ENCODE peak calls at places on chromosomes 2 and 18, in four cellular contexts. One of them, this sample, is unnamed.

GRCh38 chr2:57981369-57981768 is 65.2 kb upstream of the VRK2 start:
- DNase-seq in bronchial epithelial cell: peak; percentile 52
- DNase-seq in activated T-cell treated with anti-CD3 and anti-CD28 coated beads for 1 hour: no peak
- DNase-seq in stimulated activated CD8-positive, alpha-beta memory T cell treated with anti-CD3 and anti-CD28 coated beads, Interleukin-7, amount 100 ng/mL, for 24 hours: no peak
- DNase-seq in this sample: no peak

GRCh38 chr2:26652361-26653041 is 11.3 kb upstream of the CIB4 start:
- DNase-seq in activated T-cell treated with anti-CD3 and anti-CD28 coated beads for 1 hour: no peak
- DNase-seq in bronchial epithelial cell: no peak
- DNase-seq in stimulated activated CD8-positive, alpha-beta memory T cell treated with anti-CD3 and anti-CD28 coated beads, Interleukin-7, amount 100 ng/mL, for 24 hours: no peak
- DNase-seq in this sample: no peak

GRCh38 chr2:55268288-55268906 is 634 bp downstream of the MTIF2 start:
- DNase-seq in bronchial epithelial cell: peak; percentile 15
- DNase-seq in stimulated activated CD8-positive, alpha-beta memory T cell treated with anti-CD3 and anti-CD28 coated beads, Interleukin-7, amount 100 ng/mL, for 24 hours: no peak
- DNase-seq in activated T-cell treated with anti-CD3 and anti-CD28 coated beads for 1 hour: no peak
- DNase-seq in this sample: no peak

GRCh38 chr2:232534940-232535735 is 4.4 kb upstream of the CHRNG start:
- DNase-seq in bronchial epithelial cell: no peak
- DNase-seq in stimulated activated CD8-positive, alpha-beta memory T cell treated with anti-CD3 and anti-CD28 coated beads, Interleukin-7, amount 100 ng/mL, for 24 hours: no peak
- DNase-seq in activated T-cell treated with anti-CD3 and anti-CD28 coated beads for 1 hour: no peak
- DNase-seq in this sample: no peak

GRCh38 chr2:228867406-228867805 is 403.7 kb downstream of the PID1 start:
- DNase-seq in bronchial epithelial cell: no peak
- DNase-seq in activated T-cell treated with anti-CD3 and anti-CD28 coated beads for 1 hour: no peak
- DNase-seq in stimulated activated CD8-positive, alpha-beta memory T cell treated with anti-CD3 and anti-CD28 coated beads, Interleukin-7, amount 100 ng/mL, for 24 hours: no peak
- DNase-seq in this sample: no peak

GRCh38 chr2:168089200-168089599 is 158.2 kb downstream of the STK39 start:
- DNase-seq in stimulated activated CD8-positive, alpha-beta memory T cell treated with anti-CD3 and anti-CD28 coated beads, Interleukin-7, amount 100 ng/mL, for 24 hours: no peak
- DNase-seq in activated T-cell treated with anti-CD3 and anti-CD28 coated beads for 1 hour: no peak
- DNase-seq in bronchial epithelial cell: no peak
- DNase-seq in this sample: no peak

GRCh38 chr2:45929674-45930395 is 278.4 kb downstream of the PRKCE start:
- DNase-seq in bronchial epithelial cell: no peak
- DNase-seq in activated T-cell treated with anti-CD3 and anti-CD28 coated beads for 1 hour: no peak
- DNase-seq in stimulated activated CD8-positive, alpha-beta memory T cell treated with anti-CD3 and anti-CD28 coated beads, Interleukin-7, amount 100 ng/mL, for 24 hours: no peak
- DNase-seq in this sample: no peak

GRCh38 chr2:134435505-134435904 is 181.6 kb downstream of the MGAT5 start:
- DNase-seq in activated T-cell treated with anti-CD3 and anti-CD28 coated beads for 1 hour: no peak
- DNase-seq in stimulated activated CD8-positive, alpha-beta memory T cell treated with anti-CD3 and anti-CD28 coated beads, Interleukin-7, amount 100 ng/mL, for 24 hours: no peak
- DNase-seq in bronchial epithelial cell: no peak
- DNase-seq in this sample: no peak

GRCh38 chr2:200455958-200456421 is 53.9 kb downstream of the KCTD18 start:
- DNase-seq in activated T-cell treated with anti-CD3 and anti-CD28 coated beads for 1 hour: no peak
- DNase-seq in stimulated activated CD8-positive, alpha-beta memory T cell treated with anti-CD3 and anti-CD28 coated beads, Interleukin-7, amount 100 ng/mL, for 24 hours: no peak
- DNase-seq in bronchial epithelial cell: no peak
- DNase-seq in this sample: no peak

GRCh38 chr18:54805571-54806334 is 22.5 kb upstream of the RAB27B start:
- DNase-seq in stimulated activated CD8-positive, alpha-beta memory T cell treated with anti-CD3 and anti-CD28 coated beads, Interleukin-7, amount 100 ng/mL, for 24 hours: no peak
- DNase-seq in activated T-cell treated with anti-CD3 and anti-CD28 coated beads for 1 hour: no peak
- DNase-seq in bronchial epithelial cell: peak; percentile 76
- DNase-seq in this sample: no peak

GRCh38 chr2:226934546-226935243 is 98.8 kb downstream of the RHBDD1 start:
- DNase-seq in bronchial epithelial cell: no peak
- DNase-seq in activated T-cell treated with anti-CD3 and anti-CD28 coated beads for 1 hour: no peak
- DNase-seq in stimulated activated CD8-positive, alpha-beta memory T cell treated with anti-CD3 and anti-CD28 coated beads, Interleukin-7, amount 100 ng/mL, for 24 hours: no peak
- DNase-seq in this sample: no peak

GRCh38 chr2:98315957-98316356 is 30.3 kb upstream of the CNGA3 start:
- DNase-seq in stimulated activated CD8-positive, alpha-beta memory T cell treated with anti-CD3 and anti-CD28 coated beads, Interleukin-7, amount 100 ng/mL, for 24 hours: no peak
- DNase-seq in activated T-cell treated with anti-CD3 and anti-CD28 coated beads for 1 hour: no peak
- DNase-seq in bronchial epithelial cell: no peak
- DNase-seq in this sample: no peak

This sample was measured in activated T-helper 2 cell treated with anti-CD3 and anti-CD28 coated beads, Interferon-gamma antibody, Interleukin-2, Interleukin-4, amounts not matched to agents 10 μg/mL and 5 μg/mL and 100 μg/mL, durations not matched to agents 14 hours and 24 hours and 36 hours.